ENCODE peak calls at places on chromosomes 16 and 17, in five cellular contexts. One of them, this sample, is unnamed.

GRCh38 chr16:81445143-81445922 is 725 bp downstream of the CMIP start:
- DNase-seq in testis: peak; percentile 36
- DNase-seq in ascending aorta: no peak
- DNase-seq in PC-9: peak; percentile 40
- DNase-seq in RWPE2: no peak
- DNase-seq in this sample: no peak

GRCh38 chr17:66633322-66633965 is 201.5 kb upstream of the CACNG5 start:
- DNase-seq in testis: no peak
- DNase-seq in ascending aorta: no peak
- DNase-seq in PC-9: no peak
- DNase-seq in RWPE2: no peak
- DNase-seq in this sample: no peak

GRCh38 chr17:29062215-29062614 is 19.3 kb downstream of the PIPOX start:
- DNase-seq in testis: no peak
- DNase-seq in ascending aorta: no peak
- DNase-seq in PC-9: no peak
- DNase-seq in RWPE2: no peak
- DNase-seq in this sample: no peak

GRCh38 chr16:2963611-2964415 is at the start of gene KREMEN2:
- DNase-seq in testis: no peak
- DNase-seq in ascending aorta: no peak
- DNase-seq in PC-9: peak; percentile 91
- DNase-seq in RWPE2: peak; percentile 87
- DNase-seq in this sample: peak; percentile 34

GRCh38 chr17:30207655-30208054 is 27.8 kb downstream of the SLC6A4 start:
- DNase-seq in testis: no peak
- DNase-seq in ascending aorta: no peak
- DNase-seq in PC-9: no peak
- DNase-seq in RWPE2: no peak
- DNase-seq in this sample: no peak

GRCh38 chr16:75340715-75341500 is 89.5 kb upstream of the BCAR1 start:
- DNase-seq in testis: no peak
- DNase-seq in ascending aorta: no peak
- DNase-seq in PC-9: no peak
- DNase-seq in RWPE2: no peak
- DNase-seq in this sample: peak; percentile 31

GRCh38 chr17:81612172-81612571 is 24.7 kb downstream of the NPLOC4 start:
- DNase-seq in testis: no peak
- DNase-seq in ascending aorta: no peak
- DNase-seq in PC-9: no peak
- DNase-seq in RWPE2: no peak
- DNase-seq in this sample: no peak

GRCh38 chr17:27475070-27475673 is 18.9 kb downstream of the KSR1 start:
- DNase-seq in testis: no peak
- DNase-seq in ascending aorta: no peak
- DNase-seq in PC-9: no peak
- DNase-seq in RWPE2: no peak
- DNase-seq in this sample: peak; percentile 60

GRCh38 chr17:72512649-72513556 is 392.1 kb downstream of the SOX9 start:
- DNase-seq in testis: no peak
- DNase-seq in ascending aorta: no peak
- DNase-seq in PC-9: no peak
- DNase-seq in RWPE2: no peak
- DNase-seq in this sample: no peak

GRCh38 chr16:54242199-54242598 is 44.4 kb downstream of the IRX3 start:
- DNase-seq in testis: peak; percentile 48
- DNase-seq in ascending aorta: no peak
- DNase-seq in PC-9: peak; percentile 13
- DNase-seq in RWPE2: no peak
- DNase-seq in this sample: no peak

GRCh38 chr16:83852774-83853173 is 45.0 kb downstream of the HSBP1 start:
- DNase-seq in testis: no peak
- DNase-seq in ascending aorta: no peak
- DNase-seq in PC-9: no peak
- DNase-seq in RWPE2: no peak
- DNase-seq in this sample: no peak

GRCh38 chr16:24204150-24204665 is 51.9 kb upstream of the CACNG3 start:
- DNase-seq in testis: no peak
- DNase-seq in ascending aorta: no peak
- DNase-seq in PC-9: no peak
- DNase-seq in RWPE2: no peak
- DNase-seq in this sample: no peak

GRCh38 chr16:5504028-5504758 is 406.6 kb upstream of the EEF2KMT start:
- DNase-seq in testis: no peak
- DNase-seq in ascending aorta: no peak
- DNase-seq in PC-9: no peak
- DNase-seq in RWPE2: no peak
- DNase-seq in this sample: no peak

GRCh38 chr17:17819111-17819510 is 17.7 kb downstream of the SREBF1 start:
- DNase-seq in testis: no peak
- DNase-seq in ascending aorta: no peak
- DNase-seq in PC-9: no peak
- DNase-seq in RWPE2: no peak
- DNase-seq in this sample: no peak

GRCh38 chr16:78775161-78775561 is 675.7 kb downstream of the WWOX start:
- DNase-seq in testis: no peak
- DNase-seq in ascending aorta: no peak
- DNase-seq in PC-9: no peak
- DNase-seq in RWPE2: no peak
- DNase-seq in this sample: no peak

GRCh38 chr17:81090361-81091133 is 55.6 kb downstream of the BAIAP2 start:
- DNase-seq in testis: peak; percentile 39
- DNase-seq in ascending aorta: no peak
- DNase-seq in PC-9: peak; percentile 36
- DNase-seq in RWPE2: peak; percentile 85
- DNase-seq in this sample: peak; percentile 61

GRCh38 chr16:50555269-50555875 is 7.2 kb downstream of the NKD1 start:
- DNase-seq in testis: no peak
- DNase-seq in ascending aorta: no peak
- DNase-seq in PC-9: no peak
- DNase-seq in RWPE2: no peak
- DNase-seq in this sample: no peak

GRCh38 chr17:7627250-7628121 is at the start of gene SAT2:
- DNase-seq in testis: peak; percentile 97
- DNase-seq in ascending aorta: peak; percentile 80
- DNase-seq in PC-9: peak; percentile 97
- DNase-seq in RWPE2: peak; percentile 87
- DNase-seq in this sample: peak; percentile 81

GRCh38 chr17:73138541-73139138 is 26.2 kb upstream of the SSTR2 start:
- DNase-seq in testis: no peak
- DNase-seq in ascending aorta: no peak
- DNase-seq in PC-9: no peak
- DNase-seq in RWPE2: no peak
- DNase-seq in this sample: no peak

GRCh38 chr16:79850348-79850747 is 249.8 kb upstream of the MAF start:
- DNase-seq in testis: no peak
- DNase-seq in ascending aorta: no peak
- DNase-seq in PC-9: no peak
- DNase-seq in RWPE2: no peak
- DNase-seq in this sample: no peak

GRCh38 chr16:85302018-85302847 is 190.0 kb upstream of the CIBAR2 start:
- DNase-seq in testis: no peak
- DNase-seq in ascending aorta: no peak
- DNase-seq in PC-9: no peak
- DNase-seq in RWPE2: no peak
- DNase-seq in this sample: peak; percentile 42

GRCh38 chr17:15944720-15945492 is at the start of gene ADORA2B:
- DNase-seq in testis: peak; percentile 54
- DNase-seq in ascending aorta: no peak
- DNase-seq in PC-9: peak; percentile 84
- DNase-seq in RWPE2: no peak
- DNase-seq in this sample: peak; percentile 40

GRCh38 chr16:59543641-59544040 is 809.5 kb upstream of the GOT2 start:
- DNase-seq in testis: no peak
- DNase-seq in ascending aorta: no peak
- DNase-seq in PC-9: no peak
- DNase-seq in RWPE2: no peak
- DNase-seq in this sample: peak; percentile 9

GRCh38 chr16:12267491-12267890 is 291.0 kb downstream of the SNX29 start:
- DNase-seq in testis: no peak
- DNase-seq in ascending aorta: no peak
- DNase-seq in PC-9: no peak
- DNase-seq in RWPE2: peak; percentile 21
- DNase-seq in this sample: no peak

GRCh38 chr16:21197115-21197514 is 14.3 kb downstream of the ZP2 start:
- DNase-seq in testis: no peak
- DNase-seq in ascending aorta: no peak
- DNase-seq in PC-9: no peak
- DNase-seq in RWPE2: no peak
- DNase-seq in this sample: no peak

GRCh38 chr16:6689643-6690042 is 643.0 kb upstream of the RBFOX1 start:
- DNase-seq in testis: no peak
- DNase-seq in ascending aorta: no peak
- DNase-seq in PC-9: no peak
- DNase-seq in RWPE2: no peak
- DNase-seq in this sample: no peak

GRCh38 chr16:27547134-27547533 is 2.6 kb downstream of the GTF3C1 start:
- DNase-seq in testis: peak; percentile 21
- DNase-seq in ascending aorta: no peak
- DNase-seq in PC-9: no peak
- DNase-seq in RWPE2: no peak
- DNase-seq in this sample: peak; percentile 73

GRCh38 chr16:87321336-87322107 is 4.3 kb upstream of the C16orf95 start:
- DNase-seq in testis: no peak
- DNase-seq in ascending aorta: no peak
- DNase-seq in PC-9: no peak
- DNase-seq in RWPE2: no peak
- DNase-seq in this sample: no peak

GRCh38 chr17:4986951-4987766 is at the start of gene CAMTA2:
- DNase-seq in testis: peak; percentile 94
- DNase-seq in ascending aorta: peak; percentile 62
- DNase-seq in PC-9: peak; percentile 82
- DNase-seq in RWPE2: peak; percentile 89
- DNase-seq in this sample: peak; percentile 36

GRCh38 chr17:1709403-1709891 is 730 bp downstream of the TLCD2 start:
- DNase-seq in testis: no peak
- DNase-seq in ascending aorta: no peak
- DNase-seq in PC-9: no peak
- DNase-seq in RWPE2: no peak
- DNase-seq in this sample: peak; percentile 22

GRCh38 chr16:72224260-72224768 is 52.4 kb upstream of the PMFBP1 start:
- DNase-seq in testis: no peak
- DNase-seq in ascending aorta: no peak
- DNase-seq in PC-9: no peak
- DNase-seq in RWPE2: no peak
- DNase-seq in this sample: peak; percentile 17
- H3K36me3 ChIP-seq in testis: no peaks in the 10 kb centered on the region
- H3K36me3 ChIP-seq in ascending aorta: no peaks in the 10 kb centered on the region
- H3K36me3 ChIP-seq in PC-9: no peaks in the 10 kb centered on the region
- H3K36me3 ChIP-seq in RWPE2: no peaks in the 10 kb centered on the region
- H3K36me3 ChIP-seq in this sample: no peaks in the 10 kb centered on the region

GRCh38 chr17:58308173-58308984 is 20.2 kb downstream of the TSPOAP1 start:
- DNase-seq in testis: no peak
- DNase-seq in ascending aorta: no peak
- DNase-seq in PC-9: no peak
- DNase-seq in RWPE2: peak; percentile 64
- DNase-seq in this sample: no peak
- TF ChIP-seq CTCF in testis: no peak
- TF ChIP-seq CTCF in ascending aorta: no peak
- TF ChIP-seq CTCF in PC-9: peak; percentile 43
- TF ChIP-seq CTCF in RWPE2: peak; percentile 24
- TF ChIP-seq CTCF in this sample: peak; percentile 21

DNA sequence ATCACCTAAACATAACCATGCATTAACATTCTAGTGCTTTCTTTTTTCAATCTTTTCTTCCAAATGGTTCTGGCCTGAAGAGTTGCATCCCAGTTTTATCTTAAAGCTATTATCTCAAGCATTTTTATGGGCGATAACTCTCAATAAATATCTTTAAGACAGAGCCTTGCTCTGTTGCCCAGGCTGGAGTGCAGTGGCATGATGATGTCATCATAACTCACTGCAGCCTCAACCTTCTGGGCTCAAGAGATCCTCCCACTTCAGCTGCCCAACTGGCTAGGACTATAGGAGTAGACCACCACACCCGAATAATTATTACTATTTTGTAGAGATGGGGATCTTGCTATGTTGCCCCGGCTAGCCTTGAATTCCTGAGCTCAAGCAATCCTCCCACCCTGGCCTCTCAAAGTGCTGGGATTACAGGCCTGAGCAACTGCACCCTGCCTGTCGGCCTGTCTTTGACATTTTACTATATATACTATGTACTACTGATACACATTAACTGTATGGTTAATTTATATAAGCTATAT is 26.1 kb upstream of the CYTH1 start:
- DNase-seq in testis: no peak
- DNase-seq in ascending aorta: no peak
- DNase-seq in PC-9: no peak
- DNase-seq in RWPE2: no peak
- DNase-seq in this sample: no peak
- H3K36me3 ChIP-seq in testis: no peaks in the 10 kb centered on the region
- H3K36me3 ChIP-seq in ascending aorta: peaks cover 80% of the 10 kb centered on the region
- H3K36me3 ChIP-seq in PC-9: no peaks in the 10 kb centered on the region
- H3K36me3 ChIP-seq in RWPE2: peaks cover 96% of the 10 kb centered on the region
- H3K36me3 ChIP-seq in this sample: peaks cover 43% of the 10 kb centered on the region

GRCh38 chr16:89452925-89453324 is 37.4 kb downstream of the ANKRD11 start:
- DNase-seq in testis: no peak
- DNase-seq in ascending aorta: no peak
- DNase-seq in PC-9: no peak
- DNase-seq in RWPE2: no peak
- DNase-seq in this sample: no peak

GRCh38 chr16:89455692-89456091 is 34.7 kb downstream of the ANKRD11 start:
- DNase-seq in testis: no peak
- DNase-seq in ascending aorta: no peak
- DNase-seq in PC-9: no peak
- DNase-seq in RWPE2: no peak
- DNase-seq in this sample: peak; percentile 38

GRCh38 chr16:89452241-89452640 is 38.1 kb downstream of the ANKRD11 start:
- DNase-seq in testis: no peak
- DNase-seq in ascending aorta: no peak
- DNase-seq in PC-9: no peak
- DNase-seq in RWPE2: no peak
- DNase-seq in this sample: no peak

GRCh38 chr16:89455178-89455577 is 35.2 kb downstream of the ANKRD11 start:
- DNase-seq in testis: no peak
- DNase-seq in ascending aorta: no peak
- DNase-seq in PC-9: no peak
- DNase-seq in RWPE2: no peak
- DNase-seq in this sample: no peak

GRCh38 chr16:89453662-89454321 is 36.6 kb downstream of the ANKRD11 start:
- DNase-seq in testis: no peak
- DNase-seq in ascending aorta: no peak
- DNase-seq in PC-9: peak; percentile 12
- DNase-seq in RWPE2: no peak
- DNase-seq in this sample: no peak
- TF ChIP-seq CTCF in testis: no peak
- TF ChIP-seq CTCF in ascending aorta: no peak
- TF ChIP-seq CTCF in PC-9: no peak
- TF ChIP-seq CTCF in RWPE2: peak; percentile 13
- TF ChIP-seq CTCF in this sample: peak; percentile 32

GRCh38 chr17:65048441-65048840 is 8.1 kb downstream of the GNA13 start:
- DNase-seq in testis: no peak
- DNase-seq in ascending aorta: no peak
- DNase-seq in PC-9: no peak
- DNase-seq in RWPE2: no peak
- DNase-seq in this sample: no peak
- H3K36me3 ChIP-seq in testis: no peaks in the 10 kb centered on the region
- H3K36me3 ChIP-seq in ascending aorta: peaks cover 34% of the 10 kb centered on the region
- H3K36me3 ChIP-seq in PC-9: peaks cover 21% of the 10 kb centered on the region
- H3K36me3 ChIP-seq in RWPE2: peaks cover 92% of the 10 kb centered on the region
- H3K36me3 ChIP-seq in this sample: peaks cover 5% of the 10 kb centered on the region

This sample was measured in bronchial epithelial cell.